ENCODE peak calls at places on chromosomes 2 and 18, in seven cellular contexts. One of them, this sample, is unnamed.

GRCh38 chr2:144996225-144996795 is 476.4 kb upstream of the ZEB2 start:
- DNase-seq in brain microvascular endothelial cell: no peak
- DNase-seq in uterus: no peak
- DNase-seq in CD4-positive, CD25-positive, alpha-beta regulatory T cell: no peak
- DNase-seq in epithelial cell of proximal tubule: no peak
- DNase-seq in fibroblast of mammary gland: peak; percentile 54
- DNase-seq in H7: no peak
- DNase-seq in this sample: peak; percentile 79

GRCh38 chr2:147939313-147939712 is 81.2 kb downstream of the ORC4 start:
- DNase-seq in brain microvascular endothelial cell: no peak
- DNase-seq in uterus: no peak
- DNase-seq in CD4-positive, CD25-positive, alpha-beta regulatory T cell: no peak
- DNase-seq in epithelial cell of proximal tubule: no peak
- DNase-seq in fibroblast of mammary gland: no peak
- DNase-seq in H7: no peak
- DNase-seq in this sample: no peak

GRCh38 chr2:85278361-85278760 is 49.4 kb downstream of the TGOLN2 start:
- DNase-seq in brain microvascular endothelial cell: peak; percentile 29
- DNase-seq in uterus: no peak
- DNase-seq in CD4-positive, CD25-positive, alpha-beta regulatory T cell: no peak
- DNase-seq in epithelial cell of proximal tubule: no peak
- DNase-seq in fibroblast of mammary gland: peak; percentile 75
- DNase-seq in H7: no peak
- DNase-seq in this sample: peak; percentile 79

GRCh38 chr18:79905389-79905911 is 46.0 kb downstream of the SLC66A2 start:
- DNase-seq in brain microvascular endothelial cell: no peak
- DNase-seq in uterus: no peak
- DNase-seq in CD4-positive, CD25-positive, alpha-beta regulatory T cell: no peak
- DNase-seq in epithelial cell of proximal tubule: no peak
- DNase-seq in fibroblast of mammary gland: peak; percentile 36
- DNase-seq in H7: peak; percentile 51
- DNase-seq in this sample: no peak

GRCh38 chr2:103960126-103960508 is 893.8 kb upstream of the POU3F3 start:
- DNase-seq in brain microvascular endothelial cell: no peak
- DNase-seq in uterus: no peak
- DNase-seq in CD4-positive, CD25-positive, alpha-beta regulatory T cell: no peak
- DNase-seq in epithelial cell of proximal tubule: no peak
- DNase-seq in fibroblast of mammary gland: no peak
- DNase-seq in H7: no peak
- DNase-seq in this sample: no peak

GRCh38 chr18:6781846-6782245 is 52.3 kb downstream of the ARHGAP28 start:
- DNase-seq in brain microvascular endothelial cell: peak; percentile 45
- DNase-seq in uterus: peak; percentile 35
- DNase-seq in CD4-positive, CD25-positive, alpha-beta regulatory T cell: no peak
- DNase-seq in epithelial cell of proximal tubule: no peak
- DNase-seq in fibroblast of mammary gland: peak; percentile 68
- DNase-seq in H7: no peak
- DNase-seq in this sample: peak; percentile 49

GRCh38 chr2:130241041-130241707 is 42.9 kb upstream of the TUBA3E start:
- DNase-seq in brain microvascular endothelial cell: peak; percentile 66
- DNase-seq in uterus: no peak
- DNase-seq in CD4-positive, CD25-positive, alpha-beta regulatory T cell: no peak
- DNase-seq in epithelial cell of proximal tubule: peak; percentile 69
- DNase-seq in fibroblast of mammary gland: peak; percentile 62
- DNase-seq in H7: no peak
- DNase-seq in this sample: peak; percentile 13

GRCh38 chr2:122136071-122136470 is 380.6 kb downstream of the TSN start:
- DNase-seq in brain microvascular endothelial cell: no peak
- DNase-seq in uterus: no peak
- DNase-seq in CD4-positive, CD25-positive, alpha-beta regulatory T cell: no peak
- DNase-seq in epithelial cell of proximal tubule: no peak
- DNase-seq in fibroblast of mammary gland: peak; percentile 8
- DNase-seq in H7: peak; percentile 53
- DNase-seq in this sample: no peak

GRCh38 chr2:231386446-231386845 is 9.1 kb upstream of the B3GNT7 start:
- DNase-seq in brain microvascular endothelial cell: peak; percentile 63
- DNase-seq in uterus: no peak
- DNase-seq in CD4-positive, CD25-positive, alpha-beta regulatory T cell: no peak
- DNase-seq in epithelial cell of proximal tubule: no peak
- DNase-seq in fibroblast of mammary gland: peak; percentile 82
- DNase-seq in H7: no peak
- DNase-seq in this sample: peak; percentile 84

GRCh38 chr18:13566941-13567762 is 159.2 kb downstream of the FAM210A start:
- DNase-seq in brain microvascular endothelial cell: no peak
- DNase-seq in uterus: no peak
- DNase-seq in CD4-positive, CD25-positive, alpha-beta regulatory T cell: no peak
- DNase-seq in epithelial cell of proximal tubule: no peak
- DNase-seq in fibroblast of mammary gland: no peak
- DNase-seq in H7: peak; percentile 62
- DNase-seq in this sample: peak; percentile 20

GRCh38 chr2:111118455-111119003 is 2.2 kb upstream of the BCL2L11 start:
- DNase-seq in brain microvascular endothelial cell: no peak
- DNase-seq in uterus: no peak
- DNase-seq in CD4-positive, CD25-positive, alpha-beta regulatory T cell: no peak
- DNase-seq in epithelial cell of proximal tubule: no peak
- DNase-seq in fibroblast of mammary gland: no peak
- DNase-seq in H7: peak; percentile 57
- DNase-seq in this sample: no peak

GRCh38 chr2:8525582-8526402 is 156.1 kb upstream of the ID2 start:
- DNase-seq in brain microvascular endothelial cell: peak; percentile 16
- DNase-seq in uterus: peak; percentile 53
- DNase-seq in CD4-positive, CD25-positive, alpha-beta regulatory T cell: no peak
- DNase-seq in epithelial cell of proximal tubule: no peak
- DNase-seq in fibroblast of mammary gland: peak; percentile 26
- DNase-seq in H7: peak; percentile 75
- DNase-seq in this sample: peak; percentile 31

GRCh38 chr2:215748446-215748845 is 264.9 kb downstream of the MREG start:
- DNase-seq in brain microvascular endothelial cell: no peak
- DNase-seq in uterus: no peak
- DNase-seq in CD4-positive, CD25-positive, alpha-beta regulatory T cell: no peak
- DNase-seq in epithelial cell of proximal tubule: no peak
- DNase-seq in fibroblast of mammary gland: peak; percentile 62
- DNase-seq in H7: no peak
- DNase-seq in this sample: no peak

GRCh38 chr2:77519888-77520506 is 2.2 kb downstream of the LRRTM4 start:
- DNase-seq in brain microvascular endothelial cell: no peak
- DNase-seq in uterus: no peak
- DNase-seq in CD4-positive, CD25-positive, alpha-beta regulatory T cell: no peak
- DNase-seq in epithelial cell of proximal tubule: no peak
- DNase-seq in fibroblast of mammary gland: no peak
- DNase-seq in H7: no peak
- DNase-seq in this sample: no peak

GRCh38 chr2:229675569-229675968 is 38.8 kb downstream of the DNER start:
- DNase-seq in brain microvascular endothelial cell: no peak
- DNase-seq in uterus: no peak
- DNase-seq in CD4-positive, CD25-positive, alpha-beta regulatory T cell: no peak
- DNase-seq in epithelial cell of proximal tubule: no peak
- DNase-seq in fibroblast of mammary gland: no peak
- DNase-seq in H7: no peak
- DNase-seq in this sample: no peak

GRCh38 chr18:45993441-45993840 is 26.3 kb upstream of the EPG5 start:
- DNase-seq in brain microvascular endothelial cell: peak; percentile 91
- DNase-seq in uterus: no peak
- DNase-seq in CD4-positive, CD25-positive, alpha-beta regulatory T cell: no peak
- DNase-seq in epithelial cell of proximal tubule: no peak
- DNase-seq in fibroblast of mammary gland: peak; percentile 79
- DNase-seq in H7: no peak
- DNase-seq in this sample: peak; percentile 71

GRCh38 chr2:206535587-206535986 is 92.3 kb downstream of the ADAM23 start:
- DNase-seq in brain microvascular endothelial cell: no peak
- DNase-seq in uterus: no peak
- DNase-seq in CD4-positive, CD25-positive, alpha-beta regulatory T cell: no peak
- DNase-seq in epithelial cell of proximal tubule: no peak
- DNase-seq in fibroblast of mammary gland: no peak
- DNase-seq in H7: no peak
- DNase-seq in this sample: no peak
- H3K4me3 ChIP-seq in brain microvascular endothelial cell: no peak overlapping the region
- H3K4me3 ChIP-seq in uterus: no peak overlapping the region
- H3K4me3 ChIP-seq in CD4-positive, CD25-positive, alpha-beta regulatory T cell: no peak overlapping the region
- H3K4me3 ChIP-seq in epithelial cell of proximal tubule: no peak overlapping the region
- H3K4me3 ChIP-seq in fibroblast of mammary gland: no peak overlapping the region
- H3K4me3 ChIP-seq in H7: no peak overlapping the region
- H3K4me3 ChIP-seq in this sample: no peak overlapping the region

DNA sequence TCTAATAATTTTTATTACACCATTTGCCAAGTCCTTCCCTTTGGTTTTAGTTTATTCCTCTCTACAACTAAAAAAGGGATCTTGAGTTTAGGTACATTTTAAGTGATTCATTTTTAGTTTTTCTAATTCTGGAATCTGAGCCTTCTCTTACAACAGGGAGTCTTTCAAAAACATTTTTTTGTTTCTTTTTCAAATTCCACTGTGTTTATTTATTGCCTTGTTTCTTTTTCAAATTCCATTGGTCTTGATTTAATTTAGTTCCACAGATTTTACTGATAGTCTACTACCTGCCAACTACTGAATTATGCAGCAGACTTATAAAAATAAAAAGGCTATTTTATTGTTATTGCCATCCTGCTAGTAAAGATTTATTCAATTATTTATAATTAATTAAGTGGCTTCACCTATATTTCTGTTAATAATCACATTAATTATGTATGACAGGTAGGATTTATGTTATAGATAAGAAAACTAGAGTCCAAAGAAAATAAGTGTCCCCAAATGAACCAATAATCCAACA is 143.6 kb downstream of the PPP1R1C start:
- DNase-seq in brain microvascular endothelial cell: no peak
- DNase-seq in uterus: no peak
- DNase-seq in CD4-positive, CD25-positive, alpha-beta regulatory T cell: no peak
- DNase-seq in epithelial cell of proximal tubule: no peak
- DNase-seq in fibroblast of mammary gland: no peak
- DNase-seq in H7: no peak
- DNase-seq in this sample: no peak
- H3K4me3 ChIP-seq in brain microvascular endothelial cell: no peak overlapping the region
- H3K4me3 ChIP-seq in uterus: no peak overlapping the region
- H3K4me3 ChIP-seq in CD4-positive, CD25-positive, alpha-beta regulatory T cell: no peak overlapping the region
- H3K4me3 ChIP-seq in epithelial cell of proximal tubule: no peak overlapping the region
- H3K4me3 ChIP-seq in fibroblast of mammary gland: no peak overlapping the region
- H3K4me3 ChIP-seq in H7: no peak overlapping the region
- H3K4me3 ChIP-seq in this sample: no peak overlapping the region

GRCh38 chr2:128491845-128492244 is 173.2 kb upstream of the HS6ST1 start:
- DNase-seq in brain microvascular endothelial cell: no peak
- DNase-seq in uterus: no peak
- DNase-seq in CD4-positive, CD25-positive, alpha-beta regulatory T cell: no peak
- DNase-seq in epithelial cell of proximal tubule: no peak
- DNase-seq in fibroblast of mammary gland: no peak
- DNase-seq in H7: peak; percentile 64
- DNase-seq in this sample: no peak

GRCh38 chr2:128490881-128491778 is 172.5 kb upstream of the HS6ST1 start:
- DNase-seq in brain microvascular endothelial cell: no peak
- DNase-seq in uterus: no peak
- DNase-seq in CD4-positive, CD25-positive, alpha-beta regulatory T cell: no peak
- DNase-seq in epithelial cell of proximal tubule: no peak
- DNase-seq in fibroblast of mammary gland: no peak
- DNase-seq in H7: no peak
- DNase-seq in this sample: no peak

GRCh38 chr2:128489580-128490273 is 171.1 kb upstream of the HS6ST1 start:
- DNase-seq in brain microvascular endothelial cell: no peak
- DNase-seq in uterus: no peak
- DNase-seq in CD4-positive, CD25-positive, alpha-beta regulatory T cell: no peak
- DNase-seq in epithelial cell of proximal tubule: no peak
- DNase-seq in fibroblast of mammary gland: no peak
- DNase-seq in H7: no peak
- DNase-seq in this sample: no peak

GRCh38 chr2:128488429-128488828 is 169.8 kb upstream of the HS6ST1 start:
- DNase-seq in brain microvascular endothelial cell: no peak
- DNase-seq in uterus: no peak
- DNase-seq in CD4-positive, CD25-positive, alpha-beta regulatory T cell: no peak
- DNase-seq in epithelial cell of proximal tubule: no peak
- DNase-seq in fibroblast of mammary gland: no peak
- DNase-seq in H7: peak; percentile 39
- DNase-seq in this sample: no peak

GRCh38 chr2:128490321-128490720 is 171.7 kb upstream of the HS6ST1 start:
- DNase-seq in brain microvascular endothelial cell: no peak
- DNase-seq in uterus: no peak
- DNase-seq in CD4-positive, CD25-positive, alpha-beta regulatory T cell: no peak
- DNase-seq in epithelial cell of proximal tubule: no peak
- DNase-seq in fibroblast of mammary gland: no peak
- DNase-seq in H7: no peak
- DNase-seq in this sample: no peak
- H3K4me3 ChIP-seq in brain microvascular endothelial cell: no peak overlapping the region
- H3K4me3 ChIP-seq in uterus: no peak overlapping the region
- H3K4me3 ChIP-seq in CD4-positive, CD25-positive, alpha-beta regulatory T cell: no peak overlapping the region
- H3K4me3 ChIP-seq in epithelial cell of proximal tubule: no peak overlapping the region
- H3K4me3 ChIP-seq in fibroblast of mammary gland: no peak overlapping the region
- H3K4me3 ChIP-seq in H7: no peak overlapping the region
- H3K4me3 ChIP-seq in this sample: no peak overlapping the region

GRCh38 chr2:203002054-203002821 is 12.4 kb upstream of the NBEAL1 start:
- DNase-seq in brain microvascular endothelial cell: no peak
- DNase-seq in uterus: no peak
- DNase-seq in CD4-positive, CD25-positive, alpha-beta regulatory T cell: no peak
- DNase-seq in epithelial cell of proximal tubule: no peak
- DNase-seq in fibroblast of mammary gland: no peak
- DNase-seq in H7: no peak
- DNase-seq in this sample: no peak
- H3K4me3 ChIP-seq in brain microvascular endothelial cell: no peak overlapping the region
- H3K4me3 ChIP-seq in uterus: no peak overlapping the region
- H3K4me3 ChIP-seq in CD4-positive, CD25-positive, alpha-beta regulatory T cell: no peak overlapping the region
- H3K4me3 ChIP-seq in epithelial cell of proximal tubule: no peak overlapping the region
- H3K4me3 ChIP-seq in fibroblast of mammary gland: no peak overlapping the region
- H3K4me3 ChIP-seq in H7: no peak overlapping the region
- H3K4me3 ChIP-seq in this sample: no peak overlapping the region

DNA sequence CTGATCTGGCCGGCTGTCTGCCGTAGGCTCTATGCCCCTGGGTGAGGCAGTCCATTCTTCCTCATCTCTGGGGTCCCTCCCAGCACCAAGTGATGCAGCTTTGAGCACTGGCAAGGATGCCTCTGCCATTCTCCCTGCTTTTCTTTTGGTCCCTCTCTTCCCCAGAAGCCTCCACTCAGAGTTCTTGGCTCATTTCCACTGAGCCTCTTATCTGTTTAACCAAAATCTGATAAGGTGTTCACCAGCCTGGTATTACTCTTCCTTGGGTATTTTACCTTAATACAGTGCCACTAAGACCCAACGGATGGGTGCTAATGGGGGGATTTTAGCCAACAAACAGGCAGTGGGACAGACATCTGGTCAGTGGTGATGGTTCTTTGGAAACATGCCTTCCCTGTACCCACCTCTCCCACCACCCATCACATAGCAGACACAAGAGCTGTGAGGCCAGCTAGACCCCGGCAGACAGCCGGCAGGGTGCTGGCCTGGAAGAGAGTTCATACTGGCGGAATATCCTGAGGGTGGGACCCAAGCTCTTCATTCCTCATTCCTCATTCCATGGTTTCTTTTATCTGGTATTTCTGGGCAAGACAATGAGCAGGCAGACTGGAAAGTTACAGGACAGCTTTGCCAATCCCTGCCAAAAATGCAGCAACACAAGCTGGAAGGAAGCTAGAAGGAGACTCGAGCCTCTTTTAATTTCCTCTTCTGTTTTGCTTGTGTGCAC is 34.6 kb downstream of the ZBTB7C start:
- DNase-seq in brain microvascular endothelial cell: no peak
- DNase-seq in uterus: no peak
- DNase-seq in CD4-positive, CD25-positive, alpha-beta regulatory T cell: no peak
- DNase-seq in epithelial cell of proximal tubule: no peak
- DNase-seq in fibroblast of mammary gland: no peak
- DNase-seq in H7: no peak
- DNase-seq in this sample: no peak
- H3K4me3 ChIP-seq in brain microvascular endothelial cell: no peak overlapping the region
- H3K4me3 ChIP-seq in uterus: no peak overlapping the region
- H3K4me3 ChIP-seq in CD4-positive, CD25-positive, alpha-beta regulatory T cell: no peak overlapping the region
- H3K4me3 ChIP-seq in epithelial cell of proximal tubule: no peak overlapping the region
- H3K4me3 ChIP-seq in fibroblast of mammary gland: no peak overlapping the region
- H3K4me3 ChIP-seq in H7: no peak overlapping the region
- H3K4me3 ChIP-seq in this sample: no peak overlapping the region

This sample was measured in astrocyte of the spinal cord.